ENCODE peak calls at places on chromosome 17, in ten cellular contexts. J is head of caudate nucleus, M is ACHN, Z is HFFc6, E is tibial nerve, R is pancreas, K is HEK293T, T is DMS153, U is choroid plexus epithelial cell, B is NCI-H1105 treated with DMSO at 0.1 percent for 48 hours. F is an unnamed sample.

GRCh38 chr17:1435326-1435725 is 20.7 kb downstream of the CRK start:
- DNase-seq in J (no peak), M (no peak), Z (no peak), E (no peak), R (no peak), K (no peak), T (no peak), U (no peak), B (no peak), F (no peak)

GRCh38 chr17:16398270-16399267 is 16.8 kb upstream of the TRPV2 start:
- DNase-seq in J (no peak), M (no peak), Z (no peak), E (no peak), R (no peak), K (no peak), T (no peak), U (no peak), B (no peak), F (no peak)

GRCh38 chr17:40547079-40547784 is 18.0 kb downstream of the CCR7 start:
- DNase-seq in J (no peak), M (no peak), Z (no peak), E (no peak), R (peak), K (no peak), T (peak), U (no peak), B (peak), F (no peak)

GRCh38 chr17:74431568-74432483 is at the start of gene GPRC5C:
- DNase-seq in J (peak), M (peak), Z (no peak), E (peak), R (peak), K (peak), T (peak), U (no peak), B (peak), F (no peak)

GRCh38 chr17:76994237-76994637 is 126.0 kb downstream of the MGAT5B start:
- DNase-seq in J (no peak), M (no peak), Z (no peak), E (no peak), R (no peak), K (no peak), T (peak), U (no peak), B (no peak), F (no peak)

GRCh38 chr17:34409352-34409751 is 46.3 kb upstream of the CCL1 start:
- DNase-seq in J (no peak), M (no peak), Z (no peak), E (no peak), R (no peak), K (no peak), T (no peak), U (no peak), B (no peak), F (no peak)

GRCh38 chr17:8118769-8119574 is 658 bp upstream of the ALOXE3 start:
- DNase-seq in J (peak), M (peak), Z (peak), E (peak), R (peak), K (peak), T (peak), U (peak), B (peak), F (peak)

GRCh38 chr17:37299257-37299985 is 76.4 kb upstream of the C17orf78 start:
- DNase-seq in J (no peak), M (no peak), Z (no peak), E (no peak), R (no peak), K (peak), T (no peak), U (peak), B (peak), F (no peak)

GRCh38 chr17:71472809-71473789 is 647.7 kb upstream of the SOX9 start:
- DNase-seq in J (no peak), M (peak), Z (peak), E (no peak), R (peak), K (peak), T (peak), U (peak), B (peak), F (peak)

GRCh38 chr17:73801455-73802100 is 157.3 kb upstream of the SDK2 start:
- DNase-seq in J (no peak), M (no peak), Z (no peak), E (no peak), R (no peak), K (no peak), T (no peak), U (no peak), B (peak), F (no peak)

GRCh38 chr17:39648876-39649430 is 12.0 kb downstream of the STARD3 start:
- DNase-seq in J (no peak), M (no peak), Z (no peak), E (no peak), R (no peak), K (no peak), T (no peak), U (peak), B (no peak), F (no peak)

GRCh38 chr17:77796201-77796860 is 162.2 kb upstream of the TNRC6C start:
- DNase-seq in J (no peak), M (no peak), Z (no peak), E (no peak), R (no peak), K (no peak), T (no peak), U (no peak), B (no peak), F (no peak)

GRCh38 chr17:72120878-72121163 is at the start of gene SOX9:
- DNase-seq in J (peak), M (peak), Z (peak), E (peak), R (peak), K (peak), T (peak), U (peak), B (peak), F (peak)

GRCh38 chr17:77461277-77462057 is 320.7 kb downstream of the SEC14L1 start:
- DNase-seq in J (no peak), M (no peak), Z (no peak), E (no peak), R (no peak), K (no peak), T (no peak), U (no peak), B (no peak), F (no peak)

GRCh38 chr17:43720311-43721060 is 38.1 kb downstream of the SOST start:
- DNase-seq in J (peak), M (peak), Z (peak), E (peak), R (peak), K (no peak), T (peak), U (peak), B (no peak), F (peak)

GRCh38 chr17:9700136-9700535 is 54.8 kb downstream of the USP43 start:
- DNase-seq in J (no peak), M (no peak), Z (no peak), E (no peak), R (no peak), K (no peak), T (no peak), U (no peak), B (no peak), F (no peak)

GRCh38 chr17:8503368-8503767 is 67.7 kb downstream of the NDEL1 start:
- DNase-seq in J (no peak), M (no peak), Z (no peak), E (peak), R (no peak), K (no peak), T (no peak), U (no peak), B (no peak), F (no peak)

GRCh38 chr17:31696184-31696602 is 162.9 kb downstream of the COPRS start:
- DNase-seq in J (peak), M (no peak), Z (peak), E (peak), R (peak), K (no peak), T (no peak), U (peak), B (no peak), F (peak)

GRCh38 chr17:11900103-11900502 is 97.2 kb downstream of the ZNF18 start:
- DNase-seq in J (no peak), M (no peak), Z (no peak), E (no peak), R (peak), K (no peak), T (no peak), U (no peak), B (no peak), F (no peak)

GRCh38 chr17:42179911-42180410 is 981 bp downstream of the KCNH4 start:
- DNase-seq in J (no peak), M (peak), Z (no peak), E (no peak), R (peak), K (peak), T (peak), U (peak), B (peak), F (peak)

GRCh38 chr17:31564883-31565297 is 173.4 kb downstream of the RAB11FIP4 start:
- DNase-seq in J (no peak), M (peak), Z (no peak), E (no peak), R (no peak), K (no peak), T (no peak), U (peak), B (no peak), F (no peak)

GRCh38 chr17:81871387-81872120 is 417 bp upstream of the ARHGDIA start:
- DNase-seq in J (peak), M (peak), Z (peak), E (peak), R (peak), K (peak), T (peak), U (peak), B (peak), F (peak)

GRCh38 chr17:17052462-17053221 is 10.4 kb downstream of the MPRIP start:
- DNase-seq in J (no peak), M (no peak), Z (no peak), E (no peak), R (peak), K (no peak), T (no peak), U (no peak), B (no peak), F (no peak)

F was measured in hepatic stellate cell.